ENCODE peak calls at places on chromosomes 5 and 9, in four cellular contexts. G is DND-41, R is heart right ventricle, N is coronary artery. O is an unnamed sample.

GRCh38 chr5:134290443-134290842 is 64.6 kb upstream of the PPP2CA start:
- DNase-seq in G (no peak), R (no peak), N (no peak), O (no peak)

GRCh38 chr9:132770775-132771310 is 100.6 kb downstream of the GTF3C4 start:
- DNase-seq in G (peak; percentile 12), R (no peak), N (no peak), O (no peak)

GRCh38 chr9:73074176-73074708 is 77.4 kb upstream of the ANXA1 start:
- DNase-seq in G (no peak), N (no peak), R (no peak), O (no peak)

GRCh38 chr9:101028346-101029299 is at the start of gene PLPPR1:
- DNase-seq in N (no peak), G (no peak), R (no peak), O (peak; percentile 82)

GRCh38 chr5:159174511-159175168 is 34.7 kb downstream of the RNF145 start:
- DNase-seq in G (no peak), N (no peak), R (no peak), O (no peak)

GRCh38 chr9:121316378-121316777 is 48.4 kb downstream of the GSN start:
- DNase-seq in G (no peak), N (peak; percentile 54), R (no peak), O (no peak)

GRCh38 chr5:94544031-94544650 is 74.3 kb downstream of the KIAA0825 start:
- DNase-seq in R (no peak), G (no peak), N (no peak), O (no peak)

GRCh38 chr5:177495243-177496060 is 2.0 kb downstream of the PDLIM7 start:
- DNase-seq in G (no peak), N (peak; percentile 95), R (peak; percentile 57), O (no peak)

GRCh38 chr9:34047864-34048729 is 590 bp downstream of the UBAP2 start:
- DNase-seq in G (peak; percentile 72), R (peak; percentile 28), N (peak; percentile 74), O (peak; percentile 55)

GRCh38 chr9:111298831-111299603 is 31.0 kb downstream of the OR2K2 start:
- DNase-seq in G (no peak), N (no peak), R (peak; percentile 31), O (no peak)

GRCh38 chr5:123223906-123224305 is 134.9 kb downstream of the PRDM6 start:
- DNase-seq in R (no peak), N (no peak), G (no peak), O (no peak)

GRCh38 chr9:120563044-120563443 is 16.9 kb downstream of the CDK5RAP2 start:
- DNase-seq in G (no peak), N (no peak), R (no peak), O (no peak)

GRCh38 chr5:139393497-139394122 is 1.3 kb downstream of the PROB1 start:
- DNase-seq in G (no peak), R (no peak), N (no peak), O (no peak)

GRCh38 chr5:106768392-106768791 is 902.3 kb downstream of the EFNA5 start:
- DNase-seq in G (no peak), N (no peak), R (no peak), O (no peak)

GRCh38 chr5:1670342-1670741 is 129.3 kb downstream of the MRPL36 start:
- DNase-seq in R (no peak), N (no peak), G (no peak), O (no peak)

GRCh38 chr5:32193591-32193990 is 19.5 kb upstream of the GOLPH3 start:
- DNase-seq in N (peak; percentile 94), G (no peak), R (peak; percentile 91), O (peak; percentile 94)

GRCh38 chr9:95127249-95128176 is 190.0 kb downstream of the FANCC start:
- DNase-seq in G (no peak), N (peak; percentile 90), R (peak; percentile 86), O (peak; percentile 84)

GRCh38 chr5:43854697-43855292 is 251.8 kb downstream of the NNT start:
- DNase-seq in R (no peak), G (no peak), N (no peak), O (no peak)

GRCh38 chr9:110016340-110016739 is 191.6 kb downstream of the C9orf152 start:
- DNase-seq in G (no peak), N (no peak), R (no peak), O (no peak)

GRCh38 chr9:37963936-37964739 is 60.2 kb upstream of the SLC25A51 start:
- DNase-seq in R (no peak), G (no peak), N (no peak), O (peak; percentile 74)

GRCh38 chr5:147754372-147755122 is 28.0 kb downstream of the JAKMIP2 start:
- DNase-seq in N (no peak), G (no peak), R (no peak), O (no peak)

GRCh38 chr9:72362680-72363139 is 2.3 kb downstream of the ZFAND5 start:
- DNase-seq in R (peak; percentile 82), G (peak; percentile 45), N (peak; percentile 84), O (no peak)

GRCh38 chr9:98552306-98552705 is 156.4 kb downstream of the GABBR2 start:
- DNase-seq in N (no peak), R (no peak), G (no peak), O (no peak)

GRCh38 chr5:51494821-51495220 is 111.6 kb downstream of the ISL1 start:
- DNase-seq in G (no peak), R (no peak), N (no peak), O (no peak)

GRCh38 chr5:37792976-37793328 is 46.9 kb downstream of the GDNF start:
- DNase-seq in N (no peak), G (no peak), R (no peak), O (no peak)

GRCh38 chr5:61333351-61334223 is 1.5 kb downstream of the ZSWIM6 start:
- DNase-seq in R (peak; percentile 27), G (no peak), N (no peak), O (peak; percentile 54)

GRCh38 chr9:95874303-95874988 is 1.0 kb upstream of the ERCC6L2 start:
- DNase-seq in N (no peak), R (no peak), G (no peak), O (no peak)

DNA sequence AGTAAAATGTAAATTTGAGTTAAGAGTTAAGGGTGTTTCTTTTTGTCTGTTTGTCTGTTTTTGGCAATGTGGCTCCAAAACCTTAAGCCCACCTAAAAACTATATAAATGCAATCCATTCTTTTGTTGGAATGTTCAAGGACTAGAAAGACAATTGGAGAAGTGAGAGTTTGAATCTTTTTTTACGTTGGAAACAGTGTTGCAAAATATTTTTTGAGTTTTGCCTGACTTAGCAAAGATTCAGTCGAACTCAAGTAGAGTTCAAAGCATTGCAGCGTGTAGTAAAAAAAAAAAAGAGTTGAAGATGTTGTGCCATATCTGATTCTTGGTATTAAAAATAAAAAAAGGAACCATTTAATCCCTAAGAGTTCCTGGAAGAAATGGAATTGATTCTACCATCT is 915 bp downstream of the SYK start:
- DNase-seq in G (no peak), R (no peak), N (no peak), O (no peak)
- H3K4me3 ChIP-seq in G (no peak overlapping the region), R (peak overlapping the region; percentile 41), N (peak overlapping the region; percentile 69), O (peak overlapping the region; percentile 70)

GRCh38 chr9:31103836-31104235 is 1280.6 kb upstream of the ACO1 start:
- DNase-seq in N (no peak), G (no peak), R (no peak), O (no peak)
- H3K27ac ChIP-seq in N (no peak overlapping the region), G (no peak overlapping the region), R (no peak overlapping the region), O (no peak overlapping the region)

GRCh38 chr9:20634895-20635294 is 12.6 kb upstream of the MLLT3 start:
- DNase-seq in N (no peak), R (no peak), G (no peak), O (no peak)

GRCh38 chr9:20636883-20637440 is 14.7 kb upstream of the MLLT3 start:
- DNase-seq in N (no peak), R (no peak), G (no peak), O (no peak)

GRCh38 chr9:20642045-20642444 is 19.7 kb upstream of the MLLT3 start:
- DNase-seq in G (peak; percentile 41), N (no peak), R (no peak), O (no peak)

GRCh38 chr9:20640331-20641187 is 18.3 kb upstream of the MLLT3 start:
- DNase-seq in N (no peak), G (peak; percentile 98), R (peak; percentile 44), O (peak; percentile 63)
- H3K4me3 ChIP-seq in N (no peak overlapping the region), G (peak overlapping the region; percentile 19), R (no peak overlapping the region), O (no peak overlapping the region)

GRCh38 chr5:143889986-143890385 is 78.0 kb downstream of the HMHB1 start:
- DNase-seq in R (no peak), G (no peak), N (no peak), O (no peak)

GRCh38 chr5:143887302-143887638 is 75.3 kb downstream of the HMHB1 start:
- DNase-seq in N (no peak), G (peak; percentile 14), R (peak; percentile 41), O (peak; percentile 38)

GRCh38 chr5:143888912-143889311 is 77.0 kb downstream of the HMHB1 start:
- DNase-seq in R (no peak), G (no peak), N (no peak), O (no peak)

GRCh38 chr5:143887901-143888648 is 76.1 kb downstream of the HMHB1 start:
- DNase-seq in N (no peak), R (no peak), G (no peak), O (no peak)

GRCh38 chr5:143886621-143887301 is 74.8 kb downstream of the HMHB1 start:
- DNase-seq in R (no peak), G (no peak), N (no peak), O (no peak)
- H3K27ac ChIP-seq in R (peak overlapping the region; percentile 76), G (no peak overlapping the region), N (no peak overlapping the region), O (no peak overlapping the region)

DNA sequence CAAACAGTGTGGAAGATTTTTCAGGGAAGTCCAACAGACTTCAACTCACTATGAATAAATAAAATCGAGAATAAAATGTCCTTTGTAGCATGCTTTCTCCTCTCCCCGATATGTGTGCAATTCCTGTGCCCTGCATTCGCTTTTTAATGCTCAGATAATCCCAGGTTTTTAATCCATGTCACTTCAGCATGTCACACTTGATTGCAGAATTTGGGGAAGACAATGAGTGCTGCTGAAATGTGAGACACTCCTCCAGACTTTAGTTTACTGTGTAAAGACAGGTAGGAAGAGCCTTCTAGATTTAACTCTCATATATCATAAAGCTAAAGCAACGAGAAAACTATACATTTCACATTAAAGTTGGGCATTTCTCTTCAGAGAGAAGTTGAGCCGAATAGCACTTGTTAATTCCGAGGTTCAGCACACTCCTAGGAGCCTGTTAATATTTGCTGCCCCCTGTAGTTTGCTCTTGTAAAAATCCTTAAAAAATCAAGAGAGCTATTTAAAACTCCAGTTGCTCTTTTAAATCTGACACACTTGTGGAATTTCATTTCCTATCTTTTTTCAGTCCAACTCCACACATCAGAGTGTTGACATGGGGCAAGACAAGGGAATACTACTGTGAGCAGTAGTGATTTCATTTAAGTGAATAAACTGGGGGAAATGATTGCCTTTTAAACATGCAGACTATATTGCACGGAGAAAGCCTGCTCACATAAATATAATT is 1096.1 kb upstream of the DMAC1 start:
- DNase-seq in G (peak; percentile 10), N (no peak), R (peak; percentile 9), O (no peak)
- H3K4me3 ChIP-seq in G (no peak overlapping the region), N (no peak overlapping the region), R (no peak overlapping the region), O (no peak overlapping the region)

O was measured in pancreas.